ENCODE peak calls at places on chromosomes 12 and 14, in five cellular contexts. W, V, F, R and P are unnamed samples.

GRCh38 chr12:127241056-127241830 is 1025.7 kb upstream of the TMEM132C start:
- DNase-seq in W (no peak), V (no peak), R (no peak), F (no peak), P (peak)

GRCh38 chr14:35305633-35306032 is 13.5 kb downstream of the PSMA6 start:
- DNase-seq in R (no peak), F (no peak), V (no peak), W (no peak), P (no peak)

GRCh38 chr14:79363291-79363690 is 848.0 kb downstream of the DIO2 start:
- DNase-seq in W (no peak), R (no peak), F (no peak), V (no peak), P (no peak)

GRCh38 chr12:121513464-121514183 is 67.2 kb downstream of the KDM2B start:
- DNase-seq in R (peak), V (peak), F (peak), W (peak), P (no peak)

GRCh38 chr12:97552410-97553050 is 89.9 kb downstream of the RMST start:
- DNase-seq in F (no peak), R (no peak), W (peak), V (no peak), P (no peak)

GRCh38 chr12:128353271-128353670 is 86.3 kb downstream of the TMEM132C start:
- DNase-seq in F (no peak), V (no peak), R (no peak), W (no peak), P (no peak)

GRCh38 chr12:52663420-52663819 is 11.4 kb upstream of the KRT2 start:
- DNase-seq in W (no peak), F (no peak), R (no peak), V (no peak), P (no peak)

GRCh38 chr12:65825323-65825572 is 965 bp downstream of the HMGA2 start:
- DNase-seq in F (no peak), R (no peak), V (no peak), W (no peak), P (no peak)

GRCh38 chr14:60981626-60982455 is 796 bp downstream of the SLC38A6 start:
- DNase-seq in F (no peak), V (peak), R (no peak), W (peak), P (no peak)

GRCh38 chr12:65707051-65707450 is 117.2 kb upstream of the HMGA2 start:
- DNase-seq in W (no peak), V (no peak), R (no peak), F (no peak), P (no peak)

GRCh38 chr14:22472935-22473854 is 115.8 kb downstream of the DAD1 start:
- DNase-seq in W (peak), F (peak), R (peak), V (peak), P (no peak)

GRCh38 chr12:2017724-2018337 is 13.6 kb upstream of the DCP1B start:
- DNase-seq in F (no peak), V (no peak), W (no peak), R (no peak), P (no peak)

GRCh38 chr12:32312049-32312670 is 87.2 kb upstream of the FGD4 start:
- DNase-seq in R (peak), V (no peak), F (peak), W (peak), P (no peak)

GRCh38 chr14:65131176-65131765 is 29.0 kb upstream of the MAX start:
- DNase-seq in W (peak), F (peak), R (no peak), V (no peak), P (peak)

GRCh38 chr12:106179086-106179485 is 40.3 kb upstream of the NUAK1 start:
- DNase-seq in V (no peak), F (no peak), R (no peak), W (no peak), P (no peak)

GRCh38 chr12:6323340-6323994 is 13.0 kb downstream of the PLEKHG6 start:
- DNase-seq in R (peak), F (peak), W (peak), V (peak), P (no peak)

GRCh38 chr14:24960816-24961215 is 89.1 kb downstream of the STXBP6 start:
- DNase-seq in R (no peak), V (no peak), W (no peak), F (no peak), P (no peak)

GRCh38 chr14:21025374-21026151 is 702 bp upstream of the NDRG2 start:
- DNase-seq in W (peak), V (peak), F (no peak), R (no peak), P (no peak)

GRCh38 chr12:115934877-115935276 is 342.6 kb downstream of the MED13L start:
- DNase-seq in R (no peak), W (no peak), F (no peak), V (no peak), P (no peak)

GRCh38 chr14:64081174-64081746 is 212.9 kb downstream of the ESR2 start:
- DNase-seq in F (no peak), W (no peak), V (no peak), R (no peak), P (no peak)

GRCh38 chr12:6771091-6771495 is 1.2 kb upstream of the LAG3 start:
- DNase-seq in V (no peak), F (no peak), R (peak), W (no peak), P (no peak)

GRCh38 chr12:58413794-58414193 is 472.4 kb downstream of the ATP23 start:
- DNase-seq in W (no peak), R (no peak), F (no peak), V (no peak), P (no peak)

GRCh38 chr12:45049912-45050318 is 984 bp downstream of the DBX2 start:
- DNase-seq in F (no peak), W (peak), V (no peak), R (no peak), P (no peak)

GRCh38 chr14:55604900-55605418 is 25.0 kb downstream of the KTN1 start:
- DNase-seq in R (no peak), W (no peak), V (no peak), F (no peak), P (no peak)

GRCh38 chr12:127355061-127355820 is 911.7 kb upstream of the TMEM132C start:
- DNase-seq in W (peak), V (peak), F (no peak), R (no peak), P (no peak)

GRCh38 chr12:53299454-53300180 is at the start of gene MYG1:
- DNase-seq in F (peak), W (peak), V (no peak), R (peak), P (peak)

GRCh38 chr14:60485600-60486251 is at the start of gene C14orf39:
- DNase-seq in R (no peak), F (no peak), V (peak), W (peak), P (no peak)

GRCh38 chr14:106055257-106055656 is 528.9 kb downstream of the TMEM121 start:
- DNase-seq in R (no peak), F (no peak), W (no peak), V (no peak), P (no peak)

GRCh38 chr14:47040490-47040889 is 388.9 kb upstream of the RPL10L start:
- DNase-seq in F (peak), V (no peak), R (no peak), W (peak), P (no peak)

GRCh38 chr12:132170094-132170636 is 25.9 kb downstream of the NOC4L start:
- DNase-seq in R (no peak), F (no peak), V (no peak), W (no peak), P (no peak)

GRCh38 chr12:53940448-53941014 is 1.9 kb downstream of the HOXC13 start:
- DNase-seq in W (peak), R (no peak), V (no peak), F (no peak), P (no peak)

GRCh38 chr14:33943484-33943883 is 7.4 kb downstream of the EGLN3 start:
- DNase-seq in W (no peak), V (no peak), F (no peak), R (no peak), P (no peak)

GRCh38 chr12:132617822-132618682 is 524 bp upstream of the P2RX2 start:
- DNase-seq in W (peak), V (no peak), F (no peak), R (no peak), P (no peak)

GRCh38 chr12:113302925-113303640 is 31.8 kb downstream of the SLC8B1 start:
- DNase-seq in V (no peak), R (peak), W (no peak), F (no peak), P (no peak)

GRCh38 chr12:57086951-57087688 is 1.8 kb upstream of the NAB2 start:
- DNase-seq in V (peak), F (peak), R (peak), W (peak), P (no peak)

GRCh38 chr12:45234134-45234865 is 18.4 kb downstream of the ANO6 start:
- DNase-seq in R (no peak), F (peak), V (peak), W (peak), P (no peak)

DNA sequence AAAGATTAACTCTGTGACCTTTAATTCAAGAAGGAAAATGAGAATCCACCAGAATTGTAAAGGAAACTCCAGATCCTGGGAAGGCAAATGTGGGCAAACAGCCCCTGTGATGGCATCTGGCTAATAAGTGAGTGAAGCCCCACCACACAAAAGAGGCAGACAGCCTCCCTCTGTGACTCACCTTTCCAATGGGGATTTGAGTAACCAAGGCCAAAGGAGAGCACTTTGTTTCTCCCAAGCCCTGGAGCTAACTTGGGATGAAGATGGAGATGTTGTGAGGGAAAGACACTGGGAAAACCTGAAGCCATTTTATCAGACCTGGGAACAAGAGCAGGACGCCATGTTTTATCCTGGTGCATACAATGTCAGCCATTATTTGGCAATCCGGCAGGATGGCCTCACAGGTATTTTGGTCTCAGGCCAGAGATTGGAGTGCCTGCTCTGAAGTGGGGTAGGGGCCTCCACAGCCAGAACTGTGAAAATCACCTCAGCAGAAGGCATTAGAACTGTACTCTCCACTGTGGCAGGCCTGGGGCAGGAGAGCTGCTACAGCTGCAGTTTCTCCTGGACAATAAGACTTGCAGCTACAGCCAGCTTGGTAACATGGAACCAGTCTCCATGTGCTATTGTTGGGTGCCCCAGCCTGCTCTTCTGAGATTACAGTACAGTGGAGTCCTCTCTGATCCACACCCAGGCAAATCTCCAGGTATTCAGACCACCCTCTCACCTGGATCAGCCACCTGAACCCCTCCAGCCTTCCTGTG is 96.6 kb upstream of the PCED1B start:
- DNase-seq in R (no peak), W (no peak), V (no peak), F (no peak), P (no peak)
- H2AFZ ChIP-seq in R (no peak), W (peak), V (no peak), F (no peak), P (peak)

DNA sequence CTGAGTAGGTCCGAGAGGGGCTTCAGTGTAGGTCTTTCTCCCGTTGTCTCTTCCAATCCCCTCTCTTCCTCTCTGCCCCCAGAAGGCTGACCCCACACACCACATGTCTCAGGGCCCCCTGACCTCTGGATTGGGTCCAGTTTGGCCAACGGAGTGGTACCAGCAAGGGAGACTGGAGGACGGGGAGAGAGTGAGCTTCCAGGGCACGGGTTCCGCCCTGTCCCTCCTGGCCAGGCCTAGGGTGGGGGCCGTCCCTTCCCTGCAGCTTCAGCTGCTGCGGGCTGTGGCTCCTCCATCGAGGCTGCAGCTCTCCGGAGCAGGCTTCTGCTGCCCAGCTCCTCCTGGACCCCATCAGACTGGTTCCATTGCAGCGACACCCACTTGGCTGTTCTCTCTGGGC is 17.4 kb downstream of the FZD10 start:
- DNase-seq in V (no peak), W (no peak), R (no peak), F (no peak), P (no peak)
- H2AFZ ChIP-seq in V (no peak), W (no peak), R (no peak), F (no peak), P (no peak)

GRCh38 chr14:103847954-103848719 is 762 bp upstream of the PPP1R13B start:
- DNase-seq in V (peak), W (peak), R (no peak), F (no peak), P (no peak)
- H2AFZ ChIP-seq in V (peak), W (peak), R (peak), F (no peak), P (peak)

GRCh38 chr14:37165794-37166193 is 6.6 kb downstream of the SLC25A21 start:
- DNase-seq in W (no peak), R (no peak), V (no peak), F (no peak), P (no peak)
- H2AFZ ChIP-seq in W (no peak), R (no peak), V (no peak), F (no peak), P (no peak)

DNA sequence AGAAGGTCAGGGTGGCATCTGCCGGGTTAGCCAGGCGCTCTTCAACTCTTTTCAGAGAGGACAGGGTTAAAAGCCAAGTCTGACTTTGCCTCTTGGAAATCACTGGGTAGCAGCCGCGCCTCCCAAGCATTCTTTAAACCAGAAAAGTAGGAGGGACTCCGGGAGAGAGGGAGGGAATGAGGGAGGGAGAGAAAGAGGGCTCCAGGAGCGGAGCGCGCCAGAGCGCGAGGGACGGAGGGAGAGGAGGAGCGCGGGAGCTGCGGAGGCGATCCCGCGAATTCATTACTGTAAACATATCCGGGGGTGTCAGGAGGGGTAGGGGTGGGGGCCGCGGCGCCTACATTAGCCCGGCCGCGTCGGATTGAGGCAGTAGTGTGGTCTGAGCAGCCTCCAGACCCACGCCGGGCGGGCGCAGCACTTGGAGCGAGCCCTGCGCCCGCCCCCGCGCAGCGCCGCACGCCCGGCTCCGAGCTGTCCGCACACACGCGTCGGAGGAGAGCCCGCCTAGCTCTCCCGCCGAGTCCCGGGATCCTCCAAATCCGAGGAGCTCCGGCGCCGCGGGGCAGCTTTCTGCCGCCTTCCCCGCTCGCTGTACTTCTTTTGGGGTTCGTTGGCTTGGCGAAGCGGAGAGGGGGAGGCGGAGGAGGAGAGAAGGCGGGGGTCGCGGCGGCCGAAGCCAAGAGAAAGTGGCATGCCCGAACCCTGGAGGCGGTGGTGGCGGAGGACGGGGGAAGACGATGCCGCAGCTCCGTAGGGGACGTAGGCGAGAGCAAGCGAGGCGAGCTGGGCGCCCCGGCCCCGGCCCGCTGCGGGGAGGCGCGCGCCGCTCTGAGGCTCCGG is 3.3 kb downstream of the FLRT2 start:
- DNase-seq in R (no peak), W (peak), V (no peak), F (no peak), P (no peak)
- H2AFZ ChIP-seq in R (no peak), W (peak), V (no peak), F (no peak), P (peak)

GRCh38 chr14:99630202-99630601 is 14.7 kb upstream of the HHIPL1 start:
- DNase-seq in R (no peak), W (peak), F (peak), V (no peak), P (no peak)

GRCh38 chr14:99626041-99626648 is 18.8 kb upstream of the HHIPL1 start:
- DNase-seq in W (no peak), F (no peak), R (no peak), V (no peak), P (no peak)

GRCh38 chr14:99627100-99627499 is 17.8 kb upstream of the HHIPL1 start:
- DNase-seq in W (no peak), F (no peak), R (no peak), V (no peak), P (no peak)

GRCh38 chr14:99627510-99628381 is 17.2 kb upstream of the HHIPL1 start:
- DNase-seq in W (no peak), V (no peak), R (no peak), F (no peak), P (no peak)

DNA sequence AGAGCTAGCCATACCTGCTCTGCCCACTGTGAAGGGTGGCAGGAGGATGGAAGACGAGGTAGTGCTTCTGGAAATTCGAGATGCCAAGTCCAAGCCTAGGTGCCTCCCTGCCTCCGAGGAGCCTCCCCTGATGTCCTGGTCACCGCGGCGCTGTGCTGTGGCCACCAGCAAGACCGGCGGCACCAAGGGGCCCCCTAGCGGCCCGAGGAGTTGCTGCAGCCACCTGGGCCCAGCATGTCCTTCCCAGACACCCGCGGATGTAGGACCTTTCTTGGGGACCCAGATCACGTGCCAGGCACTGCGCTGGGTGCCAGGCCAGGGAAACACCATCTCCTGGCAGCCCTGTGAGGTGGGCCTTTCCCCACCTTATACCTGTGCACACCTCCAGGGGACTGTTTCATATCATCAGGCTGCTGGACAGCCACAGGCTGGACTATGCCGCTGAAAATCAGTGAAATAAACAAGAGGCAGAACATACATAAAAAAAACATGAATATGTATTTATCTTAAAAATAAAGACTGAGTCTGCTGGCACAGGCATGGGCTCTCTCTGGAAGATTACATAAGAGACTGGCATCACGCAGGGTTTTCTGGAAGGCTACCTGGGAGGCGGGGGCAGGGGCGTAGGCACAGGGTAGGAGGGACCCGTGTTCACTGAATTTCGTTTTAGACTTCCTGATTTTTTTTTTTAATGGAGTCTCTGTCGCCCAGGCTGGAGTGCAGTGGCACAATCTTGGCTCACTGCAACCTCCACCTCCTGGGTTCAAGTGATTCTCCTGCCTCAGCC is 15.9 kb upstream of the HHIPL1 start:
- DNase-seq in F (peak), R (peak), V (peak), W (peak), P (no peak)
- H2AFZ ChIP-seq in F (peak), R (no peak), V (no peak), W (no peak), P (peak)

DNA sequence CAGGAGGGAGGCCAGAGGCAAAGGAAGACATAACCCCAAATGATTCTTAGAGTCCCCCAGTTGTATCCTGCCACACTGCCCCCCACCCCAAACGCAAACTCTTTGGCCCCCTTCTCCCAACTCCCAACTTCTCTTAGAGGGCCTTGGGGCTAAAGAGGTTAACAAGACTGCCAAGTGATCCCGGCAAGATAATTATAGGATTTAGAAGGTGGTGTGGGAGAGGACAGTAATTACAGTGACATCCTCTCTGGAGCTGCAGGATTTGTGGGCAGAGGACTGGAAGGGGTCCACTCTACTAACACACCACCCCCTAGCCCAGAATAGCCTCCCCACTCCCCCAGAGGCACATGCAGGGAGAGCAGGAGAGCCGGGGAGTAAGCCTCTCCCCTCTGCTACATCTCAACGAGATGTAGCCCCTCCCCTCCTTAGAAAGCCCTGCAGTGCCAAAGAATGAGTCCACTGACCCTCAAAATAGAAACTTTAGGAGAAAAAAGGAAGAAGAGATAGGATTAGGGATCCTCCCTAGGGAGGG is 5.3 kb upstream of the GDF11 start:
- DNase-seq in R (peak), V (no peak), F (no peak), W (no peak), P (no peak)
- H2AFZ ChIP-seq in R (peak), V (peak), F (peak), W (peak), P (peak)